ENCODE peak calls at places on chromosomes 1 and 21, in seven cellular contexts. N is BJ, I is cardiac fibroblast, E is right cardiac atrium, K is transverse colon, L is choroid plexus epithelial cell, R is lower leg skin. A is an unnamed sample.
A peak's percentile ranks its signal among the peaks of the same experiment; 100 is the strongest.

GRCh38 chr1:41492341-41492848 is 7.9 kb upstream of the EDN2 start:
- DNase-seq in E (no peak), L (no peak), K (peak; percentile 60), I (no peak), R (no peak), N (no peak), A (no peak)

GRCh38 chr1:184283999-184284398 is 102.8 kb upstream of the C1orf21 start:
- DNase-seq in K (peak; percentile 45), E (peak; percentile 46), L (peak; percentile 92), N (peak; percentile 68), I (peak; percentile 63), R (no peak), A (no peak)

GRCh38 chr1:161905269-161905884 is 118.3 kb downstream of the OLFML2B start:
- DNase-seq in I (peak; percentile 36), L (peak; percentile 67), K (peak; percentile 13), N (no peak), R (no peak), E (no peak), A (no peak)

GRCh38 chr1:48223372-48224081 is 1.0 kb downstream of the SLC5A9 start:
- DNase-seq in I (no peak), L (no peak), R (no peak), N (no peak), K (peak; percentile 55), E (no peak), A (no peak)

GRCh38 chr1:16167331-16168143 is 11.7 kb upstream of the EPHA2 start:
- DNase-seq in R (peak; percentile 88), K (peak; percentile 70), N (no peak), L (no peak), I (no peak), E (peak; percentile 79), A (no peak)

GRCh38 chr1:177256153-177256814 is 85.5 kb downstream of the BRINP2 start:
- DNase-seq in K (peak; percentile 38), N (no peak), I (peak; percentile 96), R (no peak), E (peak; percentile 74), L (peak; percentile 91), A (no peak)

GRCh38 chr1:167328762-167329483 is 108.2 kb downstream of the POU2F1 start:
- DNase-seq in R (no peak), N (no peak), E (peak; percentile 56), I (no peak), L (no peak), K (peak; percentile 44), A (no peak)

GRCh38 chr21:29793712-29794111 is 146.1 kb downstream of the GRIK1 start:
- DNase-seq in L (no peak), R (no peak), E (no peak), K (no peak), N (no peak), I (no peak), A (no peak)

GRCh38 chr1:23459338-23459757 is 24.6 kb downstream of the ASAP3 start:
- DNase-seq in R (no peak), I (no peak), L (no peak), K (no peak), E (no peak), N (no peak), A (no peak)

GRCh38 chr1:87305762-87306161 is 22.9 kb upstream of the LMO4 start:
- DNase-seq in R (no peak), N (peak; percentile 58), E (no peak), L (no peak), I (no peak), K (no peak), A (no peak)

GRCh38 chr1:6179564-6180175 is 451 bp downstream of the CHD5 start:
- DNase-seq in E (no peak), K (no peak), I (no peak), R (no peak), N (no peak), L (no peak), A (no peak)

GRCh38 chr1:34929497-34929852 is at the start of gene DLGAP3:
- DNase-seq in N (no peak), K (no peak), E (no peak), I (no peak), L (no peak), R (no peak), A (no peak)

GRCh38 chr1:209655832-209656231 is 3.6 kb upstream of the LAMB3 start:
- DNase-seq in L (no peak), E (no peak), I (no peak), N (no peak), K (peak; percentile 46), R (no peak), A (no peak)

GRCh38 chr1:8494681-8495080 is 176.8 kb downstream of the SLC45A1 start:
- DNase-seq in N (no peak), K (no peak), L (no peak), R (no peak), E (no peak), I (no peak), A (no peak)

GRCh38 chr21:14956826-14957225 is 108.0 kb downstream of the NRIP1 start:
- DNase-seq in L (peak; percentile 57), K (no peak), E (no peak), R (no peak), I (peak; percentile 69), N (peak; percentile 46), A (no peak)

GRCh38 chr1:229228522-229228921 is 42.4 kb upstream of the RAB4A start:
- DNase-seq in L (no peak), N (no peak), I (no peak), R (peak; percentile 54), K (no peak), E (no peak), A (no peak)

GRCh38 chr1:225812488-225813249 is 2.7 kb downstream of the EPHX1 start:
- DNase-seq in E (peak; percentile 56), L (peak; percentile 27), R (peak; percentile 84), I (peak; percentile 40), K (no peak), N (no peak), A (no peak)

GRCh38 chr1:117780981-117781475 is 148.4 kb downstream of the GDAP2 start:
- DNase-seq in K (no peak), I (no peak), N (peak; percentile 40), E (no peak), R (no peak), L (no peak), A (no peak)

GRCh38 chr1:69673301-69673700 is 105.6 kb downstream of the LRRC7 start:
- DNase-seq in L (peak; percentile 20), N (no peak), I (no peak), E (no peak), K (no peak), R (no peak), A (no peak)

DNA sequence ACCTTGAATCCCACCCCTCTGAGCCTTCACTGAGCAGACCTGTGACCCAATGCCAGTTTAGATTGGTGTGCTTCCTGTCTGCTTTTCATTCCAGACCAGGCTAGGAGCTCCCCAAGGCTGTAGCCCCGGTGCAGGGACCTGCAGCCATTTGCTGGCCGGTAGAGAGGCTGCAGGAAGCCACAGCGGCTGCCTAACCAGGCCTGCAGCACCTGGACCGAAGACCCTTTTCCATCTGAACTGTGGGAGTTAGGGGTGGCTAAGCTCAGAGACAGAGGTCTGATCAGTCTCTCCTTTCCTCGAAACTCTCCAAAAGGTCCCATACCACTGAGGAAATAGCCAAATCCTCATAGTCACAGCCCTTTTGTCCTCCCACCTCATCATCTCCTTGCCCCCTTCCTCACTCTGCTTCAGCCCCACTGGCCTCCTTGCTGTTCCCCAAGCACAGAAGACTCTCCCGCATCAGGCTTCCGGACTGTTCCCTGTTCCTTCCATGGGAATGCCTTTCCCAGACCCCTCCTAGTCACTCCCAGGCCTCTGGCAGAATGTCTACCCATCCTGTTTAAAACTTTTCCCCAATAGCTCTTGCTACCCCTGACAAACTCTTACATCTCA is 674 bp upstream of the TTC4 start:
- DNase-seq in R (peak; percentile 83), I (no peak), L (no peak), N (no peak), K (no peak), E (no peak), A (no peak)
- H3K4me3 ChIP-seq in R (peak overlapping the region; percentile 83), I (no peak overlapping the region), L (peak overlapping the region; percentile 96), N (peak overlapping the region; percentile 76), K (peak overlapping the region; percentile 70), E (peak overlapping the region; percentile 90), A (peak overlapping the region; percentile 79)

GRCh38 chr1:110005971-110006370 is 21.4 kb downstream of the AHCYL1 start:
- DNase-seq in L (peak; percentile 79), I (no peak), E (no peak), K (no peak), R (no peak), N (no peak), A (no peak)

GRCh38 chr1:110006516-110006915 is 22.0 kb downstream of the AHCYL1 start:
- DNase-seq in E (no peak), K (no peak), I (no peak), N (no peak), L (peak; percentile 31), R (no peak), A (no peak)

GRCh38 chr1:110004583-110004982 is 20.0 kb downstream of the AHCYL1 start:
- DNase-seq in K (no peak), L (no peak), E (no peak), I (no peak), R (no peak), N (no peak), A (no peak)

GRCh38 chr1:110002695-110003094 is 18.1 kb downstream of the AHCYL1 start:
- DNase-seq in L (no peak), K (no peak), R (no peak), N (no peak), I (no peak), E (no peak), A (no peak)

GRCh38 chr1:110003747-110004428 is 19.3 kb downstream of the AHCYL1 start:
- DNase-seq in L (peak; percentile 99), R (peak; percentile 91), I (peak; percentile 98), K (peak; percentile 74), N (peak; percentile 98), E (peak; percentile 72), A (peak; percentile 71)
- H3K4me3 ChIP-seq in L (peak overlapping the region; percentile 51), R (no peak overlapping the region), I (peak overlapping the region; percentile 3), K (peak overlapping the region; percentile 19), N (peak overlapping the region; percentile 17), E (peak overlapping the region; percentile 42), A (no peak overlapping the region)

GRCh38 chr21:38120984-38121855 is 135.6 kb upstream of the KCNJ15 start:
- DNase-seq in I (no peak), N (no peak), E (no peak), R (no peak), L (no peak), K (no peak), A (no peak)
- H3K4me3 ChIP-seq in I (no peak overlapping the region), N (no peak overlapping the region), E (no peak overlapping the region), R (no peak overlapping the region), L (no peak overlapping the region), K (no peak overlapping the region), A (no peak overlapping the region)

DNA sequence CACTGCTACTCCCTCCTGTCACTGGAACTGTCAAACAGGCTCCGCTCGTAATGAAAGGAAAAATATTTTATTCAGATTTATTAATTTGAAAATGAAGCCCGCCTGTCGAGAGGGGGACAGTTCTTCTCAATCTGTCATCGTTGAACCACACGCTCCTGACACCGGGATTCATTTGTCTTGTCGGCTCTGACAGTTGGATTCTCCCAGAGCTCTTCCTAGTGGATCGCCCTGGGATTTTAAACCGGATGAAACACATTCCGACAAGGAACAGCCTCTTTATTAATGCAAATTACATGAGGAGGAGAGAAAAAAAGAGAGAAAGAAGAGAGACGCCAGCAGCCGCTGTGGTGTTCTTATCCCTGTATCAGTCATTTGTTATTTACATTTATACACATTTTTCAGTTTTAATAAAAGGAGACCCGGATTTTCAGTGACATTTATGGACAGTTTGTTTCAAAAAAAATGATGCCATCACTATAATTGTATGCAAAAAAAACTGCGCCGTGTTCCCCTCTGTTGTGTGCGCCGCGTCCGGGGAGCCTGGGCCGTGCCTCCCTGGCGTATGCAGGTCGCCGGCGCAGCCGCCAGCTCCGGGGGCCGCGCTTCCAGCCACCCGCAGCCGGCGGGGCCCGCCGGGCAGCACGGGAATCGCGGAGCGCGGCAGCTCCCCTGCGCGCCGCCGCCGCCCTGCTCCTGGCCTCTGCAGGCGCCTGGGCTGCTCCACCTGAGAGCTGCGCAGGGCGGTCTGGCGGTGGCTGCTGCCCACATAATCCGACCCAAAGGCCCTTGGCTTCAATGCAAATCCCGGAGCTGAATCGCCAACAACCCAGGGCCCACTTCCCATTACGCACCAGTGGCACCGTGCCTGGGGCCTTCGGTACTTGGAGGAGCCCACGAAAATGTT is 238.0 kb upstream of the PBX1 start:
- DNase-seq in N (no peak), I (peak; percentile 32), R (no peak), L (peak; percentile 24), K (peak; percentile 20), E (peak; percentile 67), A (no peak)
- H3K4me3 ChIP-seq in N (peak overlapping the region; percentile 33), I (peak overlapping the region; percentile 25), R (peak overlapping the region; percentile 19), L (peak overlapping the region; percentile 49), K (peak overlapping the region; percentile 34), E (peak overlapping the region; percentile 67), A (peak overlapping the region; percentile 34)